ENCODE peak calls at places on chromosomes 7 and 10, in nine cellular contexts. Z, X, Y, S, F, U, O, H and E are unnamed samples.

GRCh38 chr10:121692626-121693025 is 94.4 kb upstream of the FGFR2 start:
- DNase-seq in Y (no peak), O (no peak), U (no peak), Z (no peak), X (no peak), S (no peak), F (no peak), H (no peak), E (no peak)

GRCh38 chr7:2624293-2624881 is 7.4 kb upstream of the TTYH3 start:
- DNase-seq in S (no peak), F (no peak), H (no peak), U (no peak), X (no peak), O (no peak), Y (no peak), Z (no peak), E (no peak)

GRCh38 chr7:108442039-108442568 is 14.1 kb downstream of the NRCAM start:
- DNase-seq in U (peak; percentile 71), F (no peak), H (no peak), S (no peak), X (no peak), Y (peak; percentile 33), O (no peak), Z (no peak), E (no peak)

GRCh38 chr10:82378146-82378545 is 503.2 kb downstream of the NRG3 start:
- DNase-seq in Y (peak; percentile 3), H (no peak), X (peak; percentile 40), Z (peak; percentile 49), F (no peak), U (peak; percentile 59), O (no peak), S (peak; percentile 44), E (no peak)

GRCh38 chr7:21338728-21339164 is 89.1 kb upstream of the SP4 start:
- DNase-seq in H (no peak), Y (no peak), O (no peak), X (no peak), Z (no peak), F (no peak), S (no peak), U (no peak), E (no peak)

GRCh38 chr10:29858352-29859267 is 200.8 kb downstream of the JCAD start:
- DNase-seq in X (peak; percentile 52), Z (peak; percentile 78), U (peak; percentile 84), O (peak; percentile 70), H (no peak), F (peak; percentile 1), S (peak; percentile 85), Y (peak; percentile 75), E (peak; percentile 3)

GRCh38 chr7:100825215-100825671 is 2.1 kb downstream of the EPHB4 start:
- DNase-seq in F (no peak), S (no peak), Z (peak; percentile 53), Y (no peak), O (no peak), X (no peak), U (peak; percentile 41), H (peak; percentile 83), E (no peak)

GRCh38 chr7:42014625-42015412 is 222.2 kb downstream of the GLI3 start:
- DNase-seq in X (peak; percentile 47), F (peak; percentile 64), Y (peak; percentile 75), H (no peak), Z (no peak), S (peak; percentile 26), O (no peak), U (peak; percentile 32), E (no peak)

GRCh38 chr7:116734736-116735135 is 62.7 kb downstream of the MET start:
- DNase-seq in Y (no peak), U (no peak), Z (no peak), H (no peak), O (no peak), X (no peak), S (no peak), F (no peak), E (no peak)

GRCh38 chr7:116731019-116731388 is 59.0 kb downstream of the MET start:
- DNase-seq in S (no peak), O (no peak), Z (no peak), X (no peak), U (no peak), F (no peak), Y (no peak), H (no peak), E (no peak)

GRCh38 chr7:116732788-116733709 is 61.1 kb downstream of the MET start:
- DNase-seq in X (no peak), O (no peak), Z (no peak), F (no peak), S (no peak), U (no peak), Y (no peak), H (no peak), E (no peak)

GRCh38 chr7:116731737-116732335 is 59.8 kb downstream of the MET start:
- DNase-seq in U (no peak), O (no peak), S (no peak), Y (no peak), F (no peak), X (no peak), H (no peak), Z (no peak), E (no peak)

DNA sequence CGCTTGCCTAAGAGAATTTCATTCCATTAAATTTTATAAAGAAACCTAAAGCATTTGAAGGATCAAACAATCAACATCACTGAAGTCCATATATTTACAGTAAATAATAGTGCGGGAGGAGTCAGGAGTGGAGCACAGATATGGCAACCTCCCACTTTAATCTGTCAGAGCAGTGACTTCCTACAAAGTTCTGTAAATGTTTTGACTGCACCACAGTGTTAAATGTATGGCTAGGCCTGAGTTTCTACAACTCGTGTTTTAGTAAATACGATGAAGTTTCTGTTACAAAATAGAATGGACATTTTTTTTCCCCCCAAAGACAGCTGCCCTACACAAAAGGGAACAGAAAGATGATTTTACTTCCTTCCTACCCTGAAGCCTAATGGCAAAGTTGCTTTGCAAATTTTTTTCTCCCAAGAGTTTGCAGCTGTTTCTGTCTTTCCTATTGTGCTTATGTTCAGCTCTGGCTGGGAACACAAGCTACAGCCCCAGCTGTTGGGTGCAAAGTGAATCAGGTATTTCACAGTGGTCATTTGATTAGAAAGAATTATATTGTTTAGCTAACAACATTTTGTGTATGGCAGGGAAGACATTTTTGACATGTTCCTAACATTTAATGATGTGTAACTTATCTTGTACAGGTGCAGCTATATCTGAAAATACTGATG is 62.1 kb downstream of the MET start:
- DNase-seq in Y (no peak), F (no peak), H (no peak), U (no peak), Z (no peak), S (no peak), X (no peak), O (no peak), E (no peak)
- H3K27ac ChIP-seq in Y (no peak overlapping the region), F (no peak overlapping the region), H (no peak overlapping the region), U (no peak overlapping the region), Z (no peak overlapping the region), S (no peak overlapping the region), X (no peak overlapping the region), O (peak overlapping the region; percentile 47), E (no peak overlapping the region)

DNA sequence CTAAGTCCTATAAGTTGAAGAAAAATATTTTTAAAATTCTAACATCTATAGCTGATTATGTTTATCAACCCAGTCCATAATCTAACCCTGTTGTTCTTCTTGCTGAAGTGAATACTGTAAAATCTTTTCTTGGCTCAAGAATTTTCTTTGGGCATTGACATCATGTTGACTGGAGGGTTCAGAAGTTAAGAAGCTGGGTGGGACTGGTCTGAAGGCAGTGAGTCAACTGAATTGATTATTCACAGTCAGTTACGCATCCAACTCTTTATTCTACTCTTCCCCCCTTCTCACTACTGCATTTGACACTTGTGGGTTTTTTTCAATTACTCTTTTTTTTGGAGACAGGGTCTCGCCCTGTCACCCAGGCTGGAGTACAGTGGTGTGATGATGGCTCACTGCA is 31.0 kb downstream of the DENND2A start:
- DNase-seq in U (peak; percentile 67), F (no peak), H (no peak), Y (no peak), O (no peak), S (peak; percentile 90), Z (no peak), X (peak; percentile 50), E (no peak)
- H3K27ac ChIP-seq in U (no peak overlapping the region), F (no peak overlapping the region), H (no peak overlapping the region), Y (no peak overlapping the region), O (no peak overlapping the region), S (peak overlapping the region; percentile 69), Z (peak overlapping the region; percentile 11), X (peak overlapping the region; percentile 52), E (no peak overlapping the region)

GRCh38 chr10:102452672-102453340 is 1.5 kb upstream of the C10orf95 start:
- DNase-seq in Y (peak; percentile 47), O (no peak), S (peak; percentile 75), H (no peak), U (peak; percentile 56), X (peak; percentile 71), F (peak; percentile 74), Z (peak; percentile 46), E (peak; percentile 44)

GRCh38 chr10:102457591-102458150 is 6.3 kb upstream of the C10orf95 start:
- DNase-seq in S (no peak), O (no peak), H (no peak), U (no peak), Z (no peak), F (no peak), Y (no peak), X (no peak), E (no peak)

GRCh38 chr10:102453502-102453901 is 2.2 kb upstream of the C10orf95 start:
- DNase-seq in S (no peak), F (no peak), Z (no peak), O (no peak), H (no peak), X (no peak), U (no peak), Y (no peak), E (no peak)

GRCh38 chr10:102451105-102451969 is at the start of gene C10orf95:
- DNase-seq in F (peak; percentile 19), O (no peak), H (peak; percentile 81), Z (no peak), S (no peak), X (no peak), Y (no peak), U (peak; percentile 56), E (no peak)

DNA sequence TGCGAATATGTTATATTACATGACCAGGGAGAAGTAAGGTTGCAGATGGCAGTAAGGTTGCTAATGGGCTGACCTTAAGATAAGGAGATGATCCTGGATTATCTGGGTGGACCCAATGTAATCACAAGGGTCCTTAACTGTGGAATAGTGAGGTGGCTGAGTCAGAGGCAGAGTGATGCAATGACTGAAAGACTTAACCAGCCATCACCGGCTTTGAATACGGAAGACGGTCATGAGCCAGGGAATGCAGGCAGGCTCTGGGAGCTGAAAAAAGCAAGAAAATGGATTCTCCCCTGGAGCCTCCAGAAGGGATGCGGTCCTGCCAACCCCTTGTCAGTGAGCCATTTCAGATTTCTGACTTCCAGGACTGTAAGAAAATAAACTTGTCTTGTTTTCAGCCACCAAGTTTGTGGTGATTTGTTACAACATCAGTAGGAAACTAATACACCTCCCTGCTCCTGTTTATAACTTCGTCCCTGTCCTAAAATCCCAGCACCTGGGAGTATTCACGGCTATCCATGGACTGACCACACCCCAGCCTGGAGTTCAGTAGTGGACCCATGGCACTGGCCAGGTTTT is 4.6 kb upstream of the C10orf95 start:
- DNase-seq in S (peak; percentile 83), F (peak; percentile 19), O (no peak), H (no peak), Y (peak; percentile 63), X (peak; percentile 87), U (peak; percentile 21), Z (no peak), E (no peak)
- H3K27ac ChIP-seq in S (peak overlapping the region; percentile 48), F (no peak overlapping the region), O (no peak overlapping the region), H (no peak overlapping the region), Y (peak overlapping the region; percentile 58), X (peak overlapping the region; percentile 51), U (peak overlapping the region; percentile 19), Z (no peak overlapping the region), E (no peak overlapping the region)

GRCh38 chr7:139694389-139694676 is 83.5 kb downstream of the HIPK2 start:
- DNase-seq in H (no peak), X (no peak), U (no peak), O (no peak), F (no peak), S (no peak), Y (no peak), Z (no peak), E (no peak)

GRCh38 chr7:139693651-139694388 is 84.0 kb downstream of the HIPK2 start:
- DNase-seq in X (no peak), Z (no peak), Y (no peak), U (no peak), F (no peak), H (no peak), S (peak; percentile 50), O (no peak), E (no peak)

GRCh38 chr7:139687980-139688632 is 89.7 kb downstream of the HIPK2 start:
- DNase-seq in O (no peak), Y (no peak), X (peak; percentile 58), H (no peak), U (peak; percentile 66), S (peak; percentile 64), F (no peak), Z (no peak), E (peak; percentile 44)

GRCh38 chr7:139692723-139693122 is 85.1 kb downstream of the HIPK2 start:
- DNase-seq in O (no peak), F (no peak), U (no peak), Y (no peak), S (no peak), Z (no peak), X (no peak), H (no peak), E (no peak)

GRCh38 chr7:139691253-139691781 is 86.5 kb downstream of the HIPK2 start:
- DNase-seq in Y (no peak), O (peak; percentile 69), H (no peak), F (no peak), S (peak; percentile 22), Z (peak; percentile 84), X (no peak), U (no peak), E (no peak)
- H3K27ac ChIP-seq in Y (no peak overlapping the region), O (peak overlapping the region; percentile 74), H (no peak overlapping the region), F (no peak overlapping the region), S (no peak overlapping the region), Z (peak overlapping the region; percentile 42), X (no peak overlapping the region), U (no peak overlapping the region), E (peak overlapping the region; percentile 24)